ENCODE peak calls at places on chromosomes 2 and 18, in four cellular contexts. V is prostate gland; G is activated naive CD8-positive, alpha-beta T cell treated with anti-CD3 and anti-CD28 coated beads, Interleukin-2, amount 50 U/mL, for 24 hours; U is non-pigmented ciliary epithelial cell. J is an unnamed sample.

GRCh38 chr2:99365661-99366060 is 28.5 kb downstream of the EIF5B start:
- DNase-seq in G (no peak), U (no peak), V (no peak), J (no peak)

GRCh38 chr18:37570336-37570930 is 4.8 kb upstream of the CELF4 start:
- DNase-seq in U (no peak), V (no peak), G (no peak), J (no peak)

GRCh38 chr2:36169843-36170242 is 185.7 kb upstream of the CRIM1 start:
- DNase-seq in U (no peak), G (no peak), V (no peak), J (no peak)

GRCh38 chr2:148982282-148982681 is 56.2 kb upstream of the LYPD6B start:
- DNase-seq in G (no peak), U (no peak), V (no peak), J (no peak)

GRCh38 chr2:207227062-207227748 is 61.5 kb upstream of the KLF7 start:
- DNase-seq in U (no peak), G (no peak), V (no peak), J (no peak)

GRCh38 chr2:121748202-121748601 is 7.2 kb upstream of the TSN start:
- DNase-seq in U (no peak), G (no peak), V (no peak), J (no peak)

GRCh38 chr2:3634631-3635091 is 23.3 kb upstream of the ALLC start:
- DNase-seq in G (no peak), V (no peak), U (no peak), J (no peak)

GRCh38 chr18:54247488-54248175 is 21.7 kb upstream of the POLI start:
- DNase-seq in U (no peak), G (no peak), V (no peak), J (no peak)

J was measured in HS-5.